ENCODE peak calls at places on chromosomes 2 and 18, in nine cellular contexts. B, D, J, C, M, T, Q, E and K are unnamed samples.

GRCh38 chr2:174824098-174824497 is 59.8 kb upstream of the CHRNA1 start:
- DNase-seq in B (no peak), D (no peak), J (no peak), C (no peak), M (no peak), T (no peak), Q (no peak), E (no peak), K (peak)

GRCh38 chr2:55861733-55862132 is 61.8 kb downstream of the EFEMP1 start:
- DNase-seq in B (no peak), D (no peak), J (peak), C (no peak), M (no peak), T (no peak), Q (no peak), E (no peak), K (no peak)

GRCh38 chr2:212037062-212037461 is 501.5 kb downstream of the ERBB4 start:
- DNase-seq in B (no peak), D (no peak), J (no peak), C (no peak), M (no peak), T (no peak), Q (no peak), E (no peak), K (no peak)

GRCh38 chr2:232516556-232516955 is 3.6 kb upstream of the PRSS56 start:
- DNase-seq in B (no peak), D (no peak), J (no peak), C (no peak), M (no peak), T (no peak), Q (no peak), E (no peak), K (no peak)

GRCh38 chr18:69648486-69648885 is 247.8 kb downstream of the DOK6 start:
- DNase-seq in B (no peak), D (no peak), J (no peak), C (no peak), M (no peak), T (no peak), Q (no peak), E (no peak), K (no peak)

GRCh38 chr2:221716434-221717303 is 144.6 kb upstream of the EPHA4 start:
- DNase-seq in B (peak), D (no peak), J (peak), C (no peak), M (no peak), T (no peak), Q (no peak), E (no peak), K (no peak)

GRCh38 chr2:224957540-224958465 is 84.5 kb downstream of the DOCK10 start:
- DNase-seq in B (no peak), D (no peak), J (no peak), C (no peak), M (no peak), T (no peak), Q (no peak), E (no peak), K (no peak)

GRCh38 chr2:128745946-128746345 is 427.3 kb upstream of the HS6ST1 start:
- DNase-seq in B (no peak), D (no peak), J (no peak), C (no peak), M (no peak), T (no peak), Q (no peak), E (no peak), K (no peak)

GRCh38 chr2:158775273-158776027 is 19.7 kb upstream of the DAPL1 start:
- DNase-seq in B (no peak), D (no peak), J (no peak), C (no peak), M (no peak), T (no peak), Q (no peak), E (no peak), K (no peak)

GRCh38 chr2:20443276-20443920 is 3.5 kb upstream of the RHOB start:
- DNase-seq in B (no peak), D (peak), J (peak), C (no peak), M (peak), T (no peak), Q (peak), E (no peak), K (peak)

GRCh38 chr2:177489719-177490301 is 97.2 kb downstream of the AGPS start:
- DNase-seq in B (no peak), D (no peak), J (peak), C (no peak), M (no peak), T (no peak), Q (no peak), E (no peak), K (peak)

GRCh38 chr18:70183441-70183840 is 22.0 kb downstream of the RTTN start:
- DNase-seq in B (no peak), D (no peak), J (no peak), C (no peak), M (no peak), T (no peak), Q (no peak), E (no peak), K (no peak)

GRCh38 chr2:150392614-150393013 is 94.9 kb downstream of the RND3 start:
- DNase-seq in B (no peak), D (no peak), J (no peak), C (no peak), M (no peak), T (no peak), Q (no peak), E (no peak), K (no peak)

GRCh38 chr18:79597176-79598045 is 82.2 kb upstream of the CTDP1 start:
- DNase-seq in B (no peak), D (peak), J (no peak), C (peak), M (no peak), T (no peak), Q (peak), E (no peak), K (no peak)

GRCh38 chr2:65495250-65495649 is 62.9 kb upstream of the SPRED2 start:
- DNase-seq in B (no peak), D (no peak), J (no peak), C (no peak), M (no peak), T (no peak), Q (no peak), E (no peak), K (no peak)

GRCh38 chr2:36461039-36461681 is 105.6 kb downstream of the CRIM1 start:
- DNase-seq in B (peak), D (no peak), J (peak), C (no peak), M (no peak), T (no peak), Q (no peak), E (no peak), K (no peak)

GRCh38 chr2:59413751-59414570 is 1139.5 kb downstream of the BCL11A start:
- DNase-seq in B (no peak), D (no peak), J (no peak), C (no peak), M (no peak), T (no peak), Q (no peak), E (no peak), K (no peak)

GRCh38 chr2:54570925-54571694 is 115.0 kb downstream of the SPTBN1 start:
- DNase-seq in B (peak), D (no peak), J (peak), C (no peak), M (peak), T (peak), Q (peak), E (no peak), K (no peak)

GRCh38 chr2:54570321-54570881 is 114.3 kb downstream of the SPTBN1 start:
- DNase-seq in B (no peak), D (no peak), J (no peak), C (no peak), M (no peak), T (no peak), Q (no peak), E (no peak), K (no peak)

GRCh38 chr2:54568876-54569298 is 112.8 kb downstream of the SPTBN1 start:
- DNase-seq in B (no peak), D (no peak), J (no peak), C (no peak), M (peak), T (no peak), Q (no peak), E (no peak), K (no peak)

GRCh38 chr2:54572262-54572635 is 116.1 kb downstream of the SPTBN1 start:
- DNase-seq in B (peak), D (no peak), J (peak), C (no peak), M (no peak), T (no peak), Q (no peak), E (no peak), K (no peak)

GRCh38 chr2:54569745-54570296 is 113.7 kb downstream of the SPTBN1 start:
- DNase-seq in B (no peak), D (no peak), J (no peak), C (no peak), M (peak), T (no peak), Q (no peak), E (no peak), K (no peak)
- TF ChIP-seq POLR2A in B (no peak), D (no peak), J (no peak), C (no peak), M (no peak), T (no peak), Q (no peak), E (peak), K (no peak)

GRCh38 chr18:9135912-9136314 is 668 bp upstream of the ANKRD12 start:
- DNase-seq in B (no peak), D (no peak), J (peak), C (no peak), M (no peak), T (peak), Q (no peak), E (peak), K (peak)
- TF ChIP-seq POLR2A in B (no peak), D (no peak), J (no peak), C (no peak), M (no peak), T (no peak), Q (no peak), E (no peak), K (no peak)

GRCh38 chr18:27143580-27144287 is 41.4 kb downstream of the CHST9 start:
- DNase-seq in B (no peak), D (peak), J (no peak), C (no peak), M (peak), T (no peak), Q (no peak), E (no peak), K (no peak)

GRCh38 chr18:27141876-27142275 is 43.2 kb downstream of the CHST9 start:
- DNase-seq in B (no peak), D (no peak), J (no peak), C (no peak), M (no peak), T (no peak), Q (no peak), E (no peak), K (no peak)

GRCh38 chr18:27142891-27143290 is 42.2 kb downstream of the CHST9 start:
- DNase-seq in B (no peak), D (no peak), J (no peak), C (no peak), M (no peak), T (no peak), Q (no peak), E (no peak), K (no peak)

DNA sequence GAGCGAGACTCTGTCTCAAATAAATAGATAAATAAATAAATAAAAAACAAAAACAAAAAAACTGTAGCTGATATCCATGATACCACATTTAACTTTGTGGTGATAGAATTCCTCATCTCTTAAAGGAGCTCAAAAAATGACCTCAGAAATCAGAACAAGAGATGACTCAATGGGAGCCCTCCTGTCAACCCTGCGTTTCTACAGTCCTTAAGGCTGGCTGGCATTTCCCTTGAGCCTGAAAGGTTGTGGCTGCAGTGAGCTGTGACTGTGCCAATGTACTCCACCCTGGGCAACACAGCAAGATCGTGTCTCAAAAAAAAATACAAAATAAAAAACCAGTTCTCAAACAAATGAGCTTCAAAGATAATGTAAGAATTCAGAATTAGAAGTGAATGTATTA is 40.4 kb downstream of the CHST9 start:
- DNase-seq in B (no peak), D (no peak), J (no peak), C (no peak), M (no peak), T (no peak), Q (no peak), E (no peak), K (no peak)
- TF ChIP-seq POLR2A in B (no peak), D (no peak), J (no peak), C (no peak), M (no peak), T (no peak), Q (no peak), E (no peak), K (no peak)

GRCh38 chr18:48538531-48539405 is at the start of gene CTIF:
- DNase-seq in B (peak), D (peak), J (peak), C (peak), M (peak), T (peak), Q (peak), E (peak), K (peak)
- TF ChIP-seq POLR2A in B (peak), D (peak), J (peak), C (no peak), M (no peak), T (no peak), Q (no peak), E (no peak), K (no peak)

DNA sequence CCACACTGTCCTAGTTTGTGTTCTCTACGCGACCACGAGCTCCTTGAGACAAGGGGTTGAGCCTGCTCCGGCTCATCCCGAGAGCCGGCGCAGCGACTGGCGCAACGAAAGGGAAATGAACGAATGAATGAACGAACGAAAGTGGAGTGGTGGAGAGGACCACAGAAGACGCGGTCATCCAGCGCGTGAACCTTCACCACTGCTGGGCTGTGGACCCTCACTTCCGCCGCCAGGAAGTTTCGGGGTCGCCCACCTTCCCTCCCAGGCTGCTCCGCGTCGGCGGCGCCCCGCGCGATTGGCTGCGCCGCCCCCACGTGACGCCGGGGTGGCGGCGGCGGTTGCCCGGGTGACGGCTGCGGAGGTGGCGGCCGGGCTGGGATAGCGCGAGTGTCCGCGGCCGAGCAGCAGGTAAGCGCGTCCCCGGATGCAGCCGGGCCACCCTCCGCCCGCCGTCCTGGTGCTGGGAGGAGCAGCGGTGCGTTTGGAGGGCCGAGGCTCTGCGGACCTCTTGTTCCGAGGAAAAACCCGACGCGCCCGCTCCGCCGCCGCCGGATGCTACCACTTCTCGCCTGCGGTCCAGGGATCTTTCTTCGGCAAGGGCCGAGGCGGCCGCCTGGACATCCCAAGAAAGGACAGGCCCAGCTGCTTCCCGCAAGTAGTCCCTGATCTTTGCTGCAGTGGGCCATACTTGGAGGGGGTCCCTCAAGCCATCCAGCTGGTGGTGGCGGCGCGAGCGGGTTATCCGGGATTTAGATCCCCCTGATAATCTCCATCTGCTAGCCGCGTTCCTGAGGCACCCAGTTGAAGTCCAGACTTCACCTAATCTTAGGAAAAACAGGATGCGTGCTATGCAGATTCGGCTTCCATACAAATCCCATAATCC is at the start of gene ARMC9:
- DNase-seq in B (peak), D (peak), J (peak), C (peak), M (peak), T (peak), Q (peak), E (peak), K (peak)
- TF ChIP-seq POLR2A in B (peak), D (peak), J (no peak), C (no peak), M (no peak), T (no peak), Q (no peak), E (peak), K (peak)

DNA sequence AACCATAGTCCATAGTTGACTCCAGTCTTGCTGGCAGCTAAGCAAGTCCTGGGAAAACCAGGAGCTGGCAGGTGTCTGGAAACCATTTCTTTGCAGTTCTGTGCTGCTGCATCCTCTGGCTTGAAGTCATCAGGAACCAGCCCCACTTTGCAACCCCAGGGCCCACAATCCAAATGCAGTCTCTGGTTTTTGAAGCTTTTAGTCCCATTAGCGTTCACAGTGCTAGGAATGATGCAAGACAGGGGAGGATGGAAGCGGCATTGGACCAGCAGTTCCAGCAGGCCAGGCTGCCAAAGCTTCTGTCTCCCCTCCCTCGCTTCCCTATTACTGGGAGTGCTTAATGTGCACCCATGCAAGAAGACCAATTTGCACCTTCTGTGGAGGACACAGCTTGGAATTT is 106.4 kb downstream of the ZBTB7C start:
- DNase-seq in B (no peak), D (no peak), J (no peak), C (no peak), M (no peak), T (no peak), Q (no peak), E (no peak), K (no peak)
- TF ChIP-seq POLR2A in B (no peak), D (no peak), J (no peak), C (no peak), M (no peak), T (no peak), Q (no peak), E (no peak), K (no peak)